ENCODE peak calls at places on chromosomes 3 and 15, in five cellular contexts. One of them, this sample, is unnamed. For H3K4me1, the result is how much of the 10 kb centered on the place peaks cover.

GRCh38 chr15:73922186-73923151 is 3.8 kb upstream of the LOXL1 start:
- DNase-seq in MM.1S: no peak
- DNase-seq in CD4-positive, alpha-beta memory T cell: no peak
- DNase-seq in neural progenitor cell: peak
- DNase-seq in fibroblast of lung: peak
- DNase-seq in this sample: peak

GRCh38 chr3:13580256-13581023 is 31.5 kb downstream of the FBLN2 start:
- DNase-seq in neural progenitor cell: no peak
- DNase-seq in CD4-positive, alpha-beta memory T cell: no peak
- DNase-seq in MM.1S: no peak
- DNase-seq in fibroblast of lung: peak
- DNase-seq in this sample: no peak

GRCh38 chr3:186352369-186352768 is 9.7 kb downstream of the DGKG start:
- DNase-seq in CD4-positive, alpha-beta memory T cell: no peak
- DNase-seq in fibroblast of lung: no peak
- DNase-seq in MM.1S: no peak
- DNase-seq in neural progenitor cell: no peak
- DNase-seq in this sample: no peak

GRCh38 chr3:160498202-160498601 is 48.6 kb upstream of the TRIM59 start:
- DNase-seq in MM.1S: no peak
- DNase-seq in fibroblast of lung: no peak
- DNase-seq in CD4-positive, alpha-beta memory T cell: no peak
- DNase-seq in neural progenitor cell: no peak
- DNase-seq in this sample: no peak

GRCh38 chr3:64104691-64105101 is 81.4 kb upstream of the PSMD6 start:
- DNase-seq in MM.1S: no peak
- DNase-seq in CD4-positive, alpha-beta memory T cell: no peak
- DNase-seq in neural progenitor cell: no peak
- DNase-seq in fibroblast of lung: peak
- DNase-seq in this sample: no peak

GRCh38 chr15:90191795-90192494 is 9.2 kb upstream of the SEMA4B start:
- DNase-seq in neural progenitor cell: no peak
- DNase-seq in fibroblast of lung: peak
- DNase-seq in CD4-positive, alpha-beta memory T cell: peak
- DNase-seq in MM.1S: peak
- DNase-seq in this sample: peak

GRCh38 chr15:40696228-40696627 is 1.3 kb downstream of the RAD51 start:
- DNase-seq in fibroblast of lung: no peak
- DNase-seq in neural progenitor cell: no peak
- DNase-seq in CD4-positive, alpha-beta memory T cell: no peak
- DNase-seq in MM.1S: no peak
- DNase-seq in this sample: no peak

GRCh38 chr3:132637590-132637989 is 22.0 kb downstream of the ACAD11 start:
- DNase-seq in neural progenitor cell: no peak
- DNase-seq in CD4-positive, alpha-beta memory T cell: no peak
- DNase-seq in fibroblast of lung: peak
- DNase-seq in MM.1S: no peak
- DNase-seq in this sample: no peak

GRCh38 chr3:99896482-99896881 is 78.8 kb downstream of the CMSS1 start:
- DNase-seq in fibroblast of lung: no peak
- DNase-seq in MM.1S: no peak
- DNase-seq in neural progenitor cell: peak
- DNase-seq in CD4-positive, alpha-beta memory T cell: no peak
- DNase-seq in this sample: no peak

GRCh38 chr3:99777708-99778107 is 40.0 kb upstream of the CMSS1 start:
- DNase-seq in fibroblast of lung: no peak
- DNase-seq in neural progenitor cell: no peak
- DNase-seq in CD4-positive, alpha-beta memory T cell: no peak
- DNase-seq in MM.1S: no peak
- DNase-seq in this sample: no peak

GRCh38 chr15:76376029-76376428 is 39.5 kb downstream of the ISL2 start:
- DNase-seq in fibroblast of lung: no peak
- DNase-seq in CD4-positive, alpha-beta memory T cell: no peak
- DNase-seq in neural progenitor cell: peak
- DNase-seq in MM.1S: no peak
- DNase-seq in this sample: peak

GRCh38 chr3:184582583-184582982 is 21.0 kb downstream of the EPHB3 start:
- DNase-seq in MM.1S: no peak
- DNase-seq in CD4-positive, alpha-beta memory T cell: no peak
- DNase-seq in neural progenitor cell: peak
- DNase-seq in fibroblast of lung: no peak
- DNase-seq in this sample: peak

GRCh38 chr3:54857343-54857742 is 70.5 kb downstream of the LRTM1 start:
- DNase-seq in fibroblast of lung: no peak
- DNase-seq in neural progenitor cell: no peak
- DNase-seq in CD4-positive, alpha-beta memory T cell: no peak
- DNase-seq in MM.1S: no peak
- DNase-seq in this sample: no peak

GRCh38 chr3:54853573-54854404 is 74.1 kb downstream of the LRTM1 start:
- DNase-seq in neural progenitor cell: peak
- DNase-seq in CD4-positive, alpha-beta memory T cell: no peak
- DNase-seq in MM.1S: peak
- DNase-seq in fibroblast of lung: peak
- DNase-seq in this sample: peak

GRCh38 chr3:54859204-54859603 is 68.7 kb downstream of the LRTM1 start:
- DNase-seq in MM.1S: no peak
- DNase-seq in CD4-positive, alpha-beta memory T cell: no peak
- DNase-seq in neural progenitor cell: no peak
- DNase-seq in fibroblast of lung: peak
- DNase-seq in this sample: no peak

GRCh38 chr3:54858386-54858785 is 69.5 kb downstream of the LRTM1 start:
- DNase-seq in fibroblast of lung: no peak
- DNase-seq in MM.1S: no peak
- DNase-seq in neural progenitor cell: no peak
- DNase-seq in CD4-positive, alpha-beta memory T cell: no peak
- DNase-seq in this sample: no peak

GRCh38 chr3:54856271-54856670 is 71.6 kb downstream of the LRTM1 start:
- DNase-seq in CD4-positive, alpha-beta memory T cell: no peak
- DNase-seq in fibroblast of lung: no peak
- DNase-seq in neural progenitor cell: no peak
- DNase-seq in MM.1S: no peak
- DNase-seq in this sample: no peak
- H3K4me1 ChIP-seq in CD4-positive, alpha-beta memory T cell: under half
- H3K4me1 ChIP-seq in fibroblast of lung: under half
- H3K4me1 ChIP-seq in neural progenitor cell: under half
- H3K4me1 ChIP-seq in MM.1S: under half
- H3K4me1 ChIP-seq in this sample: under half

DNA sequence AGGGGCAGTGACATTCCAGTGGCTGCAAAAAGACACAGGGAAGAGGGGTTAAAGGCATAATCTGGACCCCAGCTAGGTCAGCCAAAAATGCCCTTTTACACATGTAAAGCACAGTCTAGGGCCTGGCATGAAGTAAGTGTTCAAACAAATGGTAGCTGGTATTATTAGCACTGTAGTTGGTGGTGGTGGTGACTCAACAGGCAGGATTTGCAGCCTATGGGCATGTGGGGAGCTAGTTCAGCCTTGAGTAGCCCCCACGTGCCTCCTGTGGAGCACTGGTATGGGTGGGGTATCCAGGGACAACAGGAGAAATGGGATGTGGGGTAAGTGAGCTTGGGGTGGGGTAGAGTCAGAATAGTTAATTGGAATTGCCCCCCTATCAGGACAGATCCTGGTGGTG is 27.6 kb downstream of the DNASE1L3 start:
- DNase-seq in MM.1S: no peak
- DNase-seq in CD4-positive, alpha-beta memory T cell: no peak
- DNase-seq in fibroblast of lung: no peak
- DNase-seq in neural progenitor cell: no peak
- DNase-seq in this sample: no peak
- H3K4me1 ChIP-seq in MM.1S: under half
- H3K4me1 ChIP-seq in CD4-positive, alpha-beta memory T cell: under half
- H3K4me1 ChIP-seq in fibroblast of lung: under half
- H3K4me1 ChIP-seq in neural progenitor cell: under half
- H3K4me1 ChIP-seq in this sample: under half

GRCh38 chr3:11634974-11635612 is 8.6 kb downstream of the VGLL4 start:
- DNase-seq in CD4-positive, alpha-beta memory T cell: no peak
- DNase-seq in MM.1S: no peak
- DNase-seq in neural progenitor cell: no peak
- DNase-seq in fibroblast of lung: no peak
- DNase-seq in this sample: no peak
- H3K4me1 ChIP-seq in CD4-positive, alpha-beta memory T cell: half or more
- H3K4me1 ChIP-seq in MM.1S: under half
- H3K4me1 ChIP-seq in neural progenitor cell: under half
- H3K4me1 ChIP-seq in fibroblast of lung: under half
- H3K4me1 ChIP-seq in this sample: half or more

DNA sequence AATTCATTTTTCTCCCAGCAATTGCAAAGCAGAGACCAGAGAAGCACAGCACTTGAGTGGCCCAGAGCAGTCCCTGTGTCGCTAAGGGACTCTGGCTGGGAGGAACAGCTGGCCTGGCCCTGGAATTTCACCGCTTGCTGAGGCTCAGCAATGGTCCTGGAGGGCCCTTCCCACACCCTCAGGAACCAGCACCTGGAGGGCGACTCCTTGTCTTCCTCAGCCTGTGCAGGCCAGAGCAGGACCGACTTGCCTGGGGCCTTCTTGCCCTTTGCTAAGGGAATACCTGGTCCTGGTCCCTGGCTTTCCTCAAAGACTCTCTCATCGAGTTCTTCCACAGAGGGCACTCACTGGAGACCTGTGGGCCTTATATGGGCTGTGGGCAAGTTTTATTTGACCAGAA is 294.6 kb downstream of the RPLP1 start:
- DNase-seq in neural progenitor cell: no peak
- DNase-seq in fibroblast of lung: no peak
- DNase-seq in CD4-positive, alpha-beta memory T cell: no peak
- DNase-seq in MM.1S: no peak
- DNase-seq in this sample: no peak
- H3K4me1 ChIP-seq in neural progenitor cell: under half
- H3K4me1 ChIP-seq in fibroblast of lung: under half
- H3K4me1 ChIP-seq in CD4-positive, alpha-beta memory T cell: under half
- H3K4me1 ChIP-seq in MM.1S: under half
- H3K4me1 ChIP-seq in this sample: under half

GRCh38 chr15:28262438-28262837 is 59.5 kb downstream of the HERC2 start:
- DNase-seq in MM.1S: no peak
- DNase-seq in CD4-positive, alpha-beta memory T cell: no peak
- DNase-seq in fibroblast of lung: no peak
- DNase-seq in neural progenitor cell: no peak
- DNase-seq in this sample: no peak

GRCh38 chr15:28265334-28266019 is 56.5 kb downstream of the HERC2 start:
- DNase-seq in CD4-positive, alpha-beta memory T cell: no peak
- DNase-seq in neural progenitor cell: no peak
- DNase-seq in MM.1S: no peak
- DNase-seq in fibroblast of lung: no peak
- DNase-seq in this sample: no peak

GRCh38 chr15:28260722-28261121 is 61.3 kb downstream of the HERC2 start:
- DNase-seq in CD4-positive, alpha-beta memory T cell: no peak
- DNase-seq in MM.1S: no peak
- DNase-seq in neural progenitor cell: peak
- DNase-seq in fibroblast of lung: no peak
- DNase-seq in this sample: peak

GRCh38 chr15:28267727-28268126 is 54.3 kb downstream of the HERC2 start:
- DNase-seq in MM.1S: no peak
- DNase-seq in neural progenitor cell: no peak
- DNase-seq in fibroblast of lung: no peak
- DNase-seq in CD4-positive, alpha-beta memory T cell: no peak
- DNase-seq in this sample: no peak

DNA sequence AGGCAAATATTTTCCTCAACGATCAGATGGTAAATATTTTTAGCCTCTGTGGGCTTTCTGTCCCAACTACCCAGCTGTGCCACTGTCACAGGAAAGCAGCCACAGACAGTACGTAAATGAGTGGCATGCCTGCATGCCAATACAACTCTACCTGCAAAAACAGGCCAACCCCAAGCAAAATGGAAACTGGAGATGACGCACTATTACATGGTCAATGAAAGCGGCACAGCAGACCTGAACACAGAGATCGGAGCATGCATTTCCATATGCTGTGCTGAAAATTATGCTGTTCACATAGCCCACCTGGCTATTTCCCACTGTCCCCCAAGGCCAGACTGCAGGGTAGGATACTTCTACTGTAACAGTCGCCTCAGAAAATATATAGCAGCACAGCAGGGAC is 57.8 kb downstream of the HERC2 start:
- DNase-seq in neural progenitor cell: no peak
- DNase-seq in MM.1S: no peak
- DNase-seq in CD4-positive, alpha-beta memory T cell: no peak
- DNase-seq in fibroblast of lung: no peak
- DNase-seq in this sample: no peak
- H3K4me1 ChIP-seq in neural progenitor cell: under half
- H3K4me1 ChIP-seq in MM.1S: under half
- H3K4me1 ChIP-seq in CD4-positive, alpha-beta memory T cell: under half
- H3K4me1 ChIP-seq in fibroblast of lung: under half
- H3K4me1 ChIP-seq in this sample: under half

DNA sequence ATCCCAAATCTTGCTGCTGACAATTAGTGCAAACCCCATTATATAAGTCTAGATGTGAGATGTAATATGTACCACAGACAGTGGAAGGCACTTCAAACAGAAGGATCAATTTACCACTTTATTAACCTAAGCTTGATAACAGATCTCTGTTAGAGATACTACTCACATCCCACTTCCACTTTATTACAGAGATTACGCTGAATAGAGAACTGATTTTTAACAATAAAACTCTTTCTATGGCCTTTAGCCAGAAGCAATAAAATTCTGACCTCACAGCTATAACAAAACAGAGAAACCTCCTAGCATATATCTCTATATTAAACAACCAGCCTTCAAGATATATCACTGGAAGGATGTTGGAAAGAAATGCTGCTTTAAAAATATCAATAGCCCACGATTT is 517.7 kb downstream of the MAGI1 start:
- DNase-seq in MM.1S: no peak
- DNase-seq in CD4-positive, alpha-beta memory T cell: no peak
- DNase-seq in fibroblast of lung: no peak
- DNase-seq in neural progenitor cell: no peak
- DNase-seq in this sample: no peak
- H3K4me1 ChIP-seq in MM.1S: under half
- H3K4me1 ChIP-seq in CD4-positive, alpha-beta memory T cell: under half
- H3K4me1 ChIP-seq in fibroblast of lung: under half
- H3K4me1 ChIP-seq in neural progenitor cell: under half
- H3K4me1 ChIP-seq in this sample: under half

DNA sequence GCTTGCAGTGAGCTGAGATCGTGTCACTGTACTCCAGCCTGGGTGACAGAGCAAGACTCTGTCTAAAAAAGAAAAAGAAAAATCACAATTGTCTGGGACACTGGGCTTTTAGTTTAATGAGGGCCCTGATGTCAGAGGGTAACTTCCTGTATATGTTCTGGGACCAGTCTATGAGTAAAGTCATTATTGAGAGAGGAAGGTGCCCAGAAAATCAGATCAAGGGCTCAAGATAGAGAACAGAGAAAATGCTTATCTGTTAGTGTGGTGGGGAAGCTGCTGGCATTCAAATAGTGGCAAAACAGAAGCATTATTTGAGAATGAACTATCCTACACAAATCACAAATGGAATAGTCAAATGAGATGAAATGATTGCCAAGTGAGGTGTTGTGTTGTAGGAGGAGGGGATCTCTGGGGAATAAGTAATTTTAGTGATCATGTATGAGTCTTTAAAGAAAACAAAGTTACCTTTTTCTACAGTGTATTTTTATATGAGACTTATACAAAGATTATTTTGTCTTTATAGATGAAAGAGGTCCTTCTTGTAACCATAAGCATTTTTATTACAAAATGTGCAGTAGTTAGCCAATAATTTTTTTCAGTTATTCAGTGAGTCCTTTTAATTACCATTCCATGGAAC is 13.4 kb downstream of the ARIH2 start:
- DNase-seq in CD4-positive, alpha-beta memory T cell: no peak
- DNase-seq in MM.1S: no peak
- DNase-seq in fibroblast of lung: no peak
- DNase-seq in neural progenitor cell: no peak
- DNase-seq in this sample: no peak
- H3K4me1 ChIP-seq in CD4-positive, alpha-beta memory T cell: half or more
- H3K4me1 ChIP-seq in MM.1S: under half
- H3K4me1 ChIP-seq in fibroblast of lung: under half
- H3K4me1 ChIP-seq in neural progenitor cell: under half
- H3K4me1 ChIP-seq in this sample: half or more

GRCh38 chr3:66416556-66417304 is 84.1 kb downstream of the LRIG1 start:
- DNase-seq in fibroblast of lung: peak
- DNase-seq in MM.1S: no peak
- DNase-seq in neural progenitor cell: no peak
- DNase-seq in CD4-positive, alpha-beta memory T cell: no peak
- DNase-seq in this sample: no peak
- H3K4me1 ChIP-seq in fibroblast of lung: under half
- H3K4me1 ChIP-seq in MM.1S: under half
- H3K4me1 ChIP-seq in neural progenitor cell: under half
- H3K4me1 ChIP-seq in CD4-positive, alpha-beta memory T cell: under half
- H3K4me1 ChIP-seq in this sample: under half